ENCODE peak calls at places on chromosomes 12 and 14, in five cellular contexts. X, C, N, V and E are unnamed samples.

GRCh38 chr12:109773384-109774011 is 59.7 kb downstream of the TRPV4 start:
- DNase-seq in X (peak), V (no peak), N (no peak), C (peak), E (no peak)

GRCh38 chr12:108063192-108063591 is 65.9 kb upstream of the WSCD2 start:
- DNase-seq in C (no peak), N (no peak), V (no peak), X (no peak), E (no peak)

GRCh38 chr12:94731733-94732360 is 81.5 kb upstream of the TMCC3 start:
- DNase-seq in N (no peak), X (no peak), V (no peak), C (no peak), E (no peak)

GRCh38 chr14:103549361-103550311 is 12.8 kb downstream of the BAG5 start:
- DNase-seq in V (no peak), N (peak), X (peak), C (peak), E (peak)

GRCh38 chr12:122749569-122750332 is 2.9 kb upstream of the DENR start:
- DNase-seq in N (no peak), V (no peak), X (no peak), C (no peak), E (no peak)

GRCh38 chr14:78933948-78934524 is 763.9 kb downstream of the NRXN3 start:
- DNase-seq in X (no peak), N (no peak), C (no peak), V (no peak), E (no peak)

GRCh38 chr14:72613975-72614319 is 280.0 kb downstream of the DPF3 start:
- DNase-seq in X (no peak), N (no peak), V (no peak), C (no peak), E (no peak)

GRCh38 chr14:76456200-76456599 is 80.3 kb downstream of the ESRRB start:
- DNase-seq in V (no peak), X (no peak), C (no peak), N (no peak), E (no peak)

GRCh38 chr12:68106660-68107059 is 52.9 kb downstream of the IFNG start:
- DNase-seq in V (no peak), C (no peak), N (no peak), X (no peak), E (no peak)

GRCh38 chr12:127712561-127712960 is 554.4 kb upstream of the TMEM132C start:
- DNase-seq in N (no peak), C (no peak), X (no peak), V (no peak), E (no peak)

GRCh38 chr12:47348206-47348605 is 268.4 kb upstream of the AMIGO2 start:
- DNase-seq in X (no peak), N (no peak), C (no peak), V (no peak), E (no peak)

GRCh38 chr14:21917699-21918436 is 244.2 kb upstream of the OR4E1 start:
- DNase-seq in V (no peak), N (no peak), C (no peak), X (peak), E (no peak)

GRCh38 chr14:36078080-36078479 is 98.4 kb downstream of the PTCSC3 start:
- DNase-seq in V (no peak), C (no peak), X (no peak), N (no peak), E (no peak)

GRCh38 chr12:60209521-60209920 is 613.7 kb downstream of the SLC16A7 start:
- DNase-seq in V (no peak), C (no peak), N (no peak), X (no peak), E (no peak)

GRCh38 chr14:90388437-90388836 is 8.4 kb upstream of the CALM1 start:
- DNase-seq in V (no peak), N (no peak), X (no peak), C (no peak), E (peak)

GRCh38 chr12:96578526-96579125 is 89.2 kb downstream of the CFAP54 start:
- DNase-seq in V (no peak), C (no peak), X (no peak), N (no peak), E (no peak)

GRCh38 chr12:119354187-119354586 is 19.7 kb downstream of the CCDC60 start:
- DNase-seq in V (no peak), X (no peak), N (no peak), C (no peak), E (no peak)

GRCh38 chr12:3097186-3097804 is 20.1 kb downstream of the TSPAN9 start:
- DNase-seq in N (peak), V (peak), C (peak), X (peak), E (no peak)

GRCh38 chr12:111369496-111370220 is 763 bp upstream of the PHETA1 start:
- DNase-seq in X (no peak), N (no peak), V (no peak), C (no peak), E (no peak)

GRCh38 chr14:75989134-75989533 is 3.6 kb downstream of the IFT43 start:
- DNase-seq in C (no peak), X (no peak), V (peak), N (no peak), E (no peak)

GRCh38 chr14:81252278-81252677 is 31.5 kb upstream of the GTF2A1 start:
- DNase-seq in X (no peak), N (no peak), C (no peak), V (no peak), E (no peak)

GRCh38 chr14:100749967-100750597 is 23.4 kb downstream of the DLK1 start:
- DNase-seq in X (no peak), V (no peak), N (no peak), C (no peak), E (no peak)

GRCh38 chr12:91910871-91911388 is 234.7 kb downstream of the BTG1 start:
- DNase-seq in C (no peak), X (no peak), V (no peak), N (no peak), E (no peak)

GRCh38 chr14:78848234-78848820 is 678.2 kb downstream of the NRXN3 start:
- DNase-seq in C (no peak), N (no peak), V (no peak), X (peak), E (no peak)

GRCh38 chr12:42744539-42745156 is 155.1 kb upstream of the PRICKLE1 start:
- DNase-seq in X (no peak), N (no peak), C (no peak), V (no peak), E (no peak)

GRCh38 chr14:104240426-104241157 is 102.2 kb downstream of the KIF26A start:
- DNase-seq in X (no peak), N (no peak), V (peak), C (peak), E (no peak)

GRCh38 chr14:97306785-97307246 is 509.6 kb downstream of the VRK1 start:
- DNase-seq in X (no peak), N (no peak), C (no peak), V (no peak), E (no peak)

GRCh38 chr14:99412122-99413061 is 68.3 kb downstream of the SETD3 start:
- DNase-seq in C (no peak), X (no peak), N (no peak), V (no peak), E (no peak)

GRCh38 chr14:80982711-80983110 is 27.3 kb downstream of the TSHR start:
- DNase-seq in N (no peak), V (no peak), X (no peak), C (no peak), E (no peak)

GRCh38 chr12:124914392-124915248 is at the start of gene UBC:
- DNase-seq in N (peak), X (peak), C (peak), V (peak), E (peak)

GRCh38 chr12:62787023-62787422 is 147.9 kb downstream of the PPM1H start:
- DNase-seq in C (no peak), N (no peak), V (no peak), X (no peak), E (no peak)

GRCh38 chr12:24921251-24922038 is 27.5 kb downstream of the BCAT1 start:
- DNase-seq in X (no peak), C (no peak), V (no peak), N (no peak), E (no peak)

GRCh38 chr12:42332301-42332894 is 6.4 kb downstream of the PPHLN1 start:
- DNase-seq in N (no peak), C (no peak), X (peak), V (no peak), E (no peak)

GRCh38 chr12:81591256-81591655 is 167.9 kb downstream of the PPFIA2 start:
- DNase-seq in V (no peak), N (no peak), C (no peak), X (no peak), E (no peak)

GRCh38 chr12:114403690-114404450 is 2.1 kb downstream of the TBX5 start:
- DNase-seq in X (no peak), N (no peak), C (no peak), V (no peak), E (no peak)

GRCh38 chr12:98838282-98838681 is 193.2 kb downstream of the APAF1 start:
- DNase-seq in C (no peak), N (no peak), V (no peak), X (peak), E (no peak)

GRCh38 chr14:70708717-70709570 is 67.2 kb downstream of the TTC9 start:
- DNase-seq in V (no peak), N (no peak), X (no peak), C (no peak), E (no peak)

GRCh38 chr14:70706177-70706576 is 64.5 kb downstream of the TTC9 start:
- DNase-seq in X (no peak), N (no peak), V (no peak), C (no peak), E (no peak)

GRCh38 chr14:70704960-70705359 is 63.2 kb downstream of the TTC9 start:
- DNase-seq in X (no peak), N (no peak), C (no peak), V (no peak), E (no peak)

GRCh38 chr14:70709726-70710382 is 68.1 kb downstream of the TTC9 start:
- DNase-seq in X (no peak), N (no peak), C (no peak), V (no peak), E (no peak)

GRCh38 chr14:70707138-70708038 is 65.7 kb downstream of the TTC9 start:
- DNase-seq in V (no peak), C (no peak), N (no peak), X (no peak), E (no peak)
- TF ChIP-seq CTCF in V (no peak), C (no peak), N (no peak), X (no peak), E (no peak)

DNA sequence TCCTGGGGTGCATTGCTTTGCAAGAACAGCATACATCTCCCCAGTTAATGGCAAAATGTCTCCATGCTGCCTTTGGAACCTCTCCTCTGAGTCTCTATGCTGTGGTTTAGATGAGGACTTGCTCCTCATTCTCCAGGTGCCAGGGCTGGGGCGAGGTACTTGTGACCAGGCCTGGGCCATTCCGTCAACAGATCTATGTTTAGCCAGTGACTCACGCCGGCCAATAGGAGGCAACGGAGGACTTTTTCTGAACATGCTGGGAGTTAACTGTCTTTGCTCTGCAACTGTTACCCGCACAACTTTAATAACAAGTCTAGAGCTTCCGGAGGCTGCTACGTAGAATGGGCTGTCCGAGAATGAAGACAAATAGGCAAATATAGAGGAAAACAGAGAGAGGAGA is 214.2 kb downstream of the GLT1D1 start:
- DNase-seq in C (no peak), N (no peak), X (no peak), V (no peak), E (no peak)
- TF ChIP-seq CTCF in C (no peak), N (no peak), X (no peak), V (no peak), E (no peak)

GRCh38 chr14:92122351-92122677 is 545 bp downstream of the CPSF2 start:
- DNase-seq in C (no peak), X (no peak), V (no peak), N (no peak), E (no peak)

GRCh38 chr14:92122761-92123160 is 992 bp downstream of the CPSF2 start:
- DNase-seq in X (no peak), C (no peak), V (no peak), N (no peak), E (no peak)

GRCh38 chr14:92121207-92121669 is 268 bp downstream of the NDUFB1 start:
- DNase-seq in V (peak), N (peak), X (peak), C (peak), E (no peak)

GRCh38 chr14:92121670-92122350 is at the start of the genes CPSF2 and NDUFB1:
- DNase-seq in X (peak), V (peak), C (peak), N (peak), E (peak)
- TF ChIP-seq CTCF in X (peak), V (peak), C (no peak), N (no peak), E (no peak)

GRCh38 chr12:132665149-132665491 is 22.0 kb downstream of the POLE start:
- DNase-seq in C (no peak), V (no peak), X (no peak), N (no peak), E (no peak)
- TF ChIP-seq CTCF in C (no peak), V (no peak), X (no peak), N (no peak), E (no peak)